ENCODE peak calls at places on chromosomes 12 and 14, in four cellular contexts. One of them, this sample, is unnamed.

GRCh38 chr12:93163260-93164036 is 214.3 kb upstream of the NUDT4 start:
- ATAC-seq in DND-41: no peak
- ATAC-seq in stimulated activated naive CD8-positive, alpha-beta T cell treated with anti-CD3 and anti-CD28 coated beads, Interleukin-15, Interleukin-2, amounts not matched to agents 100 U/mL and 50 U/mL, for 24 hours: no peak
- ATAC-seq in activated T-cell treated with anti-CD3 and anti-CD28 coated beads, Interleukin-2, amount 50 U/mL, for 4 hours: no peak
- ATAC-seq in this sample: no peak

GRCh38 chr12:57444744-57445143 is 10.2 kb downstream of the INHBC start:
- ATAC-seq in DND-41: no peak
- ATAC-seq in stimulated activated naive CD8-positive, alpha-beta T cell treated with anti-CD3 and anti-CD28 coated beads, Interleukin-15, Interleukin-2, amounts not matched to agents 100 U/mL and 50 U/mL, for 24 hours: no peak
- ATAC-seq in activated T-cell treated with anti-CD3 and anti-CD28 coated beads, Interleukin-2, amount 50 U/mL, for 4 hours: no peak
- ATAC-seq in this sample: no peak

GRCh38 chr14:55869397-55870049 is 248.7 kb upstream of the PELI2 start:
- ATAC-seq in DND-41: no peak
- ATAC-seq in stimulated activated naive CD8-positive, alpha-beta T cell treated with anti-CD3 and anti-CD28 coated beads, Interleukin-15, Interleukin-2, amounts not matched to agents 100 U/mL and 50 U/mL, for 24 hours: no peak
- ATAC-seq in activated T-cell treated with anti-CD3 and anti-CD28 coated beads, Interleukin-2, amount 50 U/mL, for 4 hours: no peak
- ATAC-seq in this sample: no peak

GRCh38 chr12:27534765-27535161 is 10.8 kb downstream of the PPFIBP1 start:
- ATAC-seq in DND-41: peak; percentile 66
- ATAC-seq in stimulated activated naive CD8-positive, alpha-beta T cell treated with anti-CD3 and anti-CD28 coated beads, Interleukin-15, Interleukin-2, amounts not matched to agents 100 U/mL and 50 U/mL, for 24 hours: peak; percentile 77
- ATAC-seq in activated T-cell treated with anti-CD3 and anti-CD28 coated beads, Interleukin-2, amount 50 U/mL, for 4 hours: peak; percentile 73
- ATAC-seq in this sample: no peak

GRCh38 chr12:44571031-44571550 is 305.0 kb downstream of the NELL2 start:
- ATAC-seq in DND-41: no peak
- ATAC-seq in stimulated activated naive CD8-positive, alpha-beta T cell treated with anti-CD3 and anti-CD28 coated beads, Interleukin-15, Interleukin-2, amounts not matched to agents 100 U/mL and 50 U/mL, for 24 hours: no peak
- ATAC-seq in activated T-cell treated with anti-CD3 and anti-CD28 coated beads, Interleukin-2, amount 50 U/mL, for 4 hours: no peak
- ATAC-seq in this sample: no peak

GRCh38 chr12:52896190-52897100 is 8.4 kb downstream of the KRT8 start:
- ATAC-seq in DND-41: no peak
- ATAC-seq in stimulated activated naive CD8-positive, alpha-beta T cell treated with anti-CD3 and anti-CD28 coated beads, Interleukin-15, Interleukin-2, amounts not matched to agents 100 U/mL and 50 U/mL, for 24 hours: no peak
- ATAC-seq in activated T-cell treated with anti-CD3 and anti-CD28 coated beads, Interleukin-2, amount 50 U/mL, for 4 hours: no peak
- ATAC-seq in this sample: no peak

GRCh38 chr12:90090929-90091651 is 382.5 kb upstream of the ATP2B1 start:
- ATAC-seq in DND-41: peak; percentile 45
- ATAC-seq in stimulated activated naive CD8-positive, alpha-beta T cell treated with anti-CD3 and anti-CD28 coated beads, Interleukin-15, Interleukin-2, amounts not matched to agents 100 U/mL and 50 U/mL, for 24 hours: peak; percentile 59
- ATAC-seq in activated T-cell treated with anti-CD3 and anti-CD28 coated beads, Interleukin-2, amount 50 U/mL, for 4 hours: peak; percentile 57
- ATAC-seq in this sample: peak; percentile 99

GRCh38 chr14:31950331-31950730 is 126.8 kb upstream of the ARHGAP5 start:
- ATAC-seq in DND-41: no peak
- ATAC-seq in stimulated activated naive CD8-positive, alpha-beta T cell treated with anti-CD3 and anti-CD28 coated beads, Interleukin-15, Interleukin-2, amounts not matched to agents 100 U/mL and 50 U/mL, for 24 hours: no peak
- ATAC-seq in activated T-cell treated with anti-CD3 and anti-CD28 coated beads, Interleukin-2, amount 50 U/mL, for 4 hours: no peak
- ATAC-seq in this sample: no peak

GRCh38 chr14:89466939-89467338 is 49.9 kb upstream of the FOXN3 start:
- ATAC-seq in DND-41: peak; percentile 77
- ATAC-seq in stimulated activated naive CD8-positive, alpha-beta T cell treated with anti-CD3 and anti-CD28 coated beads, Interleukin-15, Interleukin-2, amounts not matched to agents 100 U/mL and 50 U/mL, for 24 hours: no peak
- ATAC-seq in activated T-cell treated with anti-CD3 and anti-CD28 coated beads, Interleukin-2, amount 50 U/mL, for 4 hours: no peak
- ATAC-seq in this sample: peak; percentile 90

GRCh38 chr12:1279050-1279449 is 288.0 kb downstream of the ERC1 start:
- ATAC-seq in DND-41: no peak
- ATAC-seq in stimulated activated naive CD8-positive, alpha-beta T cell treated with anti-CD3 and anti-CD28 coated beads, Interleukin-15, Interleukin-2, amounts not matched to agents 100 U/mL and 50 U/mL, for 24 hours: no peak
- ATAC-seq in activated T-cell treated with anti-CD3 and anti-CD28 coated beads, Interleukin-2, amount 50 U/mL, for 4 hours: no peak
- ATAC-seq in this sample: no peak

GRCh38 chr12:19739195-19739776 is 300.0 kb downstream of the AEBP2 start:
- ATAC-seq in DND-41: no peak
- ATAC-seq in stimulated activated naive CD8-positive, alpha-beta T cell treated with anti-CD3 and anti-CD28 coated beads, Interleukin-15, Interleukin-2, amounts not matched to agents 100 U/mL and 50 U/mL, for 24 hours: peak; percentile 36
- ATAC-seq in activated T-cell treated with anti-CD3 and anti-CD28 coated beads, Interleukin-2, amount 50 U/mL, for 4 hours: no peak
- ATAC-seq in this sample: no peak

GRCh38 chr14:104479901-104480300 is 99.7 kb upstream of the C14orf180 start:
- ATAC-seq in DND-41: no peak
- ATAC-seq in stimulated activated naive CD8-positive, alpha-beta T cell treated with anti-CD3 and anti-CD28 coated beads, Interleukin-15, Interleukin-2, amounts not matched to agents 100 U/mL and 50 U/mL, for 24 hours: no peak
- ATAC-seq in activated T-cell treated with anti-CD3 and anti-CD28 coated beads, Interleukin-2, amount 50 U/mL, for 4 hours: no peak
- ATAC-seq in this sample: no peak

GRCh38 chr14:72775923-72776554 is 117.9 kb downstream of the DPF3 start:
- ATAC-seq in DND-41: no peak
- ATAC-seq in stimulated activated naive CD8-positive, alpha-beta T cell treated with anti-CD3 and anti-CD28 coated beads, Interleukin-15, Interleukin-2, amounts not matched to agents 100 U/mL and 50 U/mL, for 24 hours: peak; percentile 52
- ATAC-seq in activated T-cell treated with anti-CD3 and anti-CD28 coated beads, Interleukin-2, amount 50 U/mL, for 4 hours: no peak
- ATAC-seq in this sample: no peak

GRCh38 chr12:81450920-81451739 is 308.0 kb downstream of the PPFIA2 start:
- ATAC-seq in DND-41: peak; percentile 47
- ATAC-seq in stimulated activated naive CD8-positive, alpha-beta T cell treated with anti-CD3 and anti-CD28 coated beads, Interleukin-15, Interleukin-2, amounts not matched to agents 100 U/mL and 50 U/mL, for 24 hours: no peak
- ATAC-seq in activated T-cell treated with anti-CD3 and anti-CD28 coated beads, Interleukin-2, amount 50 U/mL, for 4 hours: no peak
- ATAC-seq in this sample: no peak

GRCh38 chr14:96423446-96424103 is 31.6 kb downstream of the AK7 start:
- ATAC-seq in DND-41: no peak
- ATAC-seq in stimulated activated naive CD8-positive, alpha-beta T cell treated with anti-CD3 and anti-CD28 coated beads, Interleukin-15, Interleukin-2, amounts not matched to agents 100 U/mL and 50 U/mL, for 24 hours: peak; percentile 49
- ATAC-seq in activated T-cell treated with anti-CD3 and anti-CD28 coated beads, Interleukin-2, amount 50 U/mL, for 4 hours: peak; percentile 13
- ATAC-seq in this sample: no peak

GRCh38 chr14:68630081-68630571 is 162.7 kb downstream of the ZFP36L1 start:
- ATAC-seq in DND-41: no peak
- ATAC-seq in stimulated activated naive CD8-positive, alpha-beta T cell treated with anti-CD3 and anti-CD28 coated beads, Interleukin-15, Interleukin-2, amounts not matched to agents 100 U/mL and 50 U/mL, for 24 hours: no peak
- ATAC-seq in activated T-cell treated with anti-CD3 and anti-CD28 coated beads, Interleukin-2, amount 50 U/mL, for 4 hours: no peak
- ATAC-seq in this sample: no peak

GRCh38 chr12:12481636-12482035 is 81.0 kb downstream of the DUSP16 start:
- ATAC-seq in DND-41: no peak
- ATAC-seq in stimulated activated naive CD8-positive, alpha-beta T cell treated with anti-CD3 and anti-CD28 coated beads, Interleukin-15, Interleukin-2, amounts not matched to agents 100 U/mL and 50 U/mL, for 24 hours: no peak
- ATAC-seq in activated T-cell treated with anti-CD3 and anti-CD28 coated beads, Interleukin-2, amount 50 U/mL, for 4 hours: peak; percentile 32
- ATAC-seq in this sample: no peak

GRCh38 chr12:19021646-19022045 is 107.9 kb upstream of the PLEKHA5 start:
- ATAC-seq in DND-41: no peak
- ATAC-seq in stimulated activated naive CD8-positive, alpha-beta T cell treated with anti-CD3 and anti-CD28 coated beads, Interleukin-15, Interleukin-2, amounts not matched to agents 100 U/mL and 50 U/mL, for 24 hours: no peak
- ATAC-seq in activated T-cell treated with anti-CD3 and anti-CD28 coated beads, Interleukin-2, amount 50 U/mL, for 4 hours: no peak
- ATAC-seq in this sample: no peak

GRCh38 chr12:27213304-27213703 is 30.8 kb upstream of the STK38L start:
- ATAC-seq in DND-41: no peak
- ATAC-seq in stimulated activated naive CD8-positive, alpha-beta T cell treated with anti-CD3 and anti-CD28 coated beads, Interleukin-15, Interleukin-2, amounts not matched to agents 100 U/mL and 50 U/mL, for 24 hours: no peak
- ATAC-seq in activated T-cell treated with anti-CD3 and anti-CD28 coated beads, Interleukin-2, amount 50 U/mL, for 4 hours: no peak
- ATAC-seq in this sample: no peak

GRCh38 chr12:20270557-20270956 is 97.8 kb upstream of the PDE3A start:
- ATAC-seq in DND-41: no peak
- ATAC-seq in stimulated activated naive CD8-positive, alpha-beta T cell treated with anti-CD3 and anti-CD28 coated beads, Interleukin-15, Interleukin-2, amounts not matched to agents 100 U/mL and 50 U/mL, for 24 hours: no peak
- ATAC-seq in activated T-cell treated with anti-CD3 and anti-CD28 coated beads, Interleukin-2, amount 50 U/mL, for 4 hours: no peak
- ATAC-seq in this sample: no peak

GRCh38 chr12:92094751-92095161 is 50.9 kb downstream of the BTG1 start:
- ATAC-seq in DND-41: no peak
- ATAC-seq in stimulated activated naive CD8-positive, alpha-beta T cell treated with anti-CD3 and anti-CD28 coated beads, Interleukin-15, Interleukin-2, amounts not matched to agents 100 U/mL and 50 U/mL, for 24 hours: no peak
- ATAC-seq in activated T-cell treated with anti-CD3 and anti-CD28 coated beads, Interleukin-2, amount 50 U/mL, for 4 hours: no peak
- ATAC-seq in this sample: no peak

GRCh38 chr14:74962493-74962892 is 7.1 kb upstream of the PGF start:
- ATAC-seq in DND-41: no peak
- ATAC-seq in stimulated activated naive CD8-positive, alpha-beta T cell treated with anti-CD3 and anti-CD28 coated beads, Interleukin-15, Interleukin-2, amounts not matched to agents 100 U/mL and 50 U/mL, for 24 hours: no peak
- ATAC-seq in activated T-cell treated with anti-CD3 and anti-CD28 coated beads, Interleukin-2, amount 50 U/mL, for 4 hours: no peak
- ATAC-seq in this sample: no peak

GRCh38 chr14:92914087-92914656 is 8.8 kb upstream of the CHGA start:
- ATAC-seq in DND-41: peak; percentile 78
- ATAC-seq in stimulated activated naive CD8-positive, alpha-beta T cell treated with anti-CD3 and anti-CD28 coated beads, Interleukin-15, Interleukin-2, amounts not matched to agents 100 U/mL and 50 U/mL, for 24 hours: no peak
- ATAC-seq in activated T-cell treated with anti-CD3 and anti-CD28 coated beads, Interleukin-2, amount 50 U/mL, for 4 hours: no peak
- ATAC-seq in this sample: no peak

GRCh38 chr14:100466111-100466856 is 120.9 kb downstream of the BEGAIN start:
- ATAC-seq in DND-41: no peak
- ATAC-seq in stimulated activated naive CD8-positive, alpha-beta T cell treated with anti-CD3 and anti-CD28 coated beads, Interleukin-15, Interleukin-2, amounts not matched to agents 100 U/mL and 50 U/mL, for 24 hours: no peak
- ATAC-seq in activated T-cell treated with anti-CD3 and anti-CD28 coated beads, Interleukin-2, amount 50 U/mL, for 4 hours: no peak
- ATAC-seq in this sample: no peak

GRCh38 chr14:94395900-94396574 is 7.6 kb upstream of the SERPINA1 start:
- ATAC-seq in DND-41: no peak
- ATAC-seq in stimulated activated naive CD8-positive, alpha-beta T cell treated with anti-CD3 and anti-CD28 coated beads, Interleukin-15, Interleukin-2, amounts not matched to agents 100 U/mL and 50 U/mL, for 24 hours: no peak
- ATAC-seq in activated T-cell treated with anti-CD3 and anti-CD28 coated beads, Interleukin-2, amount 50 U/mL, for 4 hours: no peak
- ATAC-seq in this sample: no peak

GRCh38 chr14:96039633-96040311 is 610 bp downstream of the C14orf132 start:
- ATAC-seq in DND-41: no peak
- ATAC-seq in stimulated activated naive CD8-positive, alpha-beta T cell treated with anti-CD3 and anti-CD28 coated beads, Interleukin-15, Interleukin-2, amounts not matched to agents 100 U/mL and 50 U/mL, for 24 hours: peak; percentile 19
- ATAC-seq in activated T-cell treated with anti-CD3 and anti-CD28 coated beads, Interleukin-2, amount 50 U/mL, for 4 hours: peak; percentile 42
- ATAC-seq in this sample: peak; percentile 3